ENCODE peak calls at places on chromosome 12, in seven cellular contexts. One of them, this sample, is unnamed.

GRCh38 chr12:69354561-69355187 is 4.9 kb upstream of the YEATS4 start:
- DNase-seq in esophagus muscularis mucosa: no peak
- DNase-seq in neural progenitor cell: peak; percentile 40
- DNase-seq in HepG2: peak; percentile 49
- DNase-seq in adrenal gland: no peak
- DNase-seq in IMR-90: no peak
- DNase-seq in effector memory CD4-positive, alpha-beta T cell: no peak
- DNase-seq in this sample: no peak

GRCh38 chr12:98418357-98419075 is 96.9 kb upstream of the TMPO start:
- DNase-seq in neural progenitor cell: peak; percentile 52
- DNase-seq in esophagus muscularis mucosa: peak; percentile 93
- DNase-seq in HepG2: no peak
- DNase-seq in adrenal gland: peak; percentile 91
- DNase-seq in effector memory CD4-positive, alpha-beta T cell: no peak
- DNase-seq in IMR-90: peak; percentile 93
- DNase-seq in this sample: no peak

GRCh38 chr12:64098709-64099354 is 123.3 kb downstream of the KICS2 start:
- DNase-seq in IMR-90: peak; percentile 84
- DNase-seq in neural progenitor cell: no peak
- DNase-seq in HepG2: no peak
- DNase-seq in adrenal gland: peak; percentile 53
- DNase-seq in esophagus muscularis mucosa: no peak
- DNase-seq in effector memory CD4-positive, alpha-beta T cell: no peak
- DNase-seq in this sample: no peak

GRCh38 chr12:32501835-32502333 is 102.5 kb downstream of the FGD4 start:
- DNase-seq in adrenal gland: peak; percentile 64
- DNase-seq in neural progenitor cell: peak; percentile 98
- DNase-seq in IMR-90: peak; percentile 81
- DNase-seq in effector memory CD4-positive, alpha-beta T cell: no peak
- DNase-seq in esophagus muscularis mucosa: no peak
- DNase-seq in HepG2: peak; percentile 95
- DNase-seq in this sample: no peak

GRCh38 chr12:52971701-52972329 is 22.9 kb downstream of the KRT18 start:
- DNase-seq in HepG2: peak; percentile 49
- DNase-seq in adrenal gland: no peak
- DNase-seq in neural progenitor cell: peak; percentile 47
- DNase-seq in esophagus muscularis mucosa: no peak
- DNase-seq in effector memory CD4-positive, alpha-beta T cell: no peak
- DNase-seq in IMR-90: peak; percentile 75
- DNase-seq in this sample: no peak

GRCh38 chr12:632102-632696 is 31.0 kb downstream of the NINJ2 start:
- DNase-seq in esophagus muscularis mucosa: no peak
- DNase-seq in HepG2: peak; percentile 93
- DNase-seq in neural progenitor cell: peak; percentile 77
- DNase-seq in IMR-90: peak; percentile 92
- DNase-seq in effector memory CD4-positive, alpha-beta T cell: no peak
- DNase-seq in adrenal gland: no peak
- DNase-seq in this sample: no peak

GRCh38 chr12:14239350-14239934 is 126.0 kb upstream of the ATF7IP start:
- DNase-seq in adrenal gland: peak; percentile 79
- DNase-seq in HepG2: peak; percentile 85
- DNase-seq in IMR-90: no peak
- DNase-seq in neural progenitor cell: no peak
- DNase-seq in esophagus muscularis mucosa: no peak
- DNase-seq in effector memory CD4-positive, alpha-beta T cell: no peak
- DNase-seq in this sample: no peak

GRCh38 chr12:19095869-19096480 is 33.6 kb upstream of the PLEKHA5 start:
- DNase-seq in HepG2: no peak
- DNase-seq in neural progenitor cell: no peak
- DNase-seq in adrenal gland: no peak
- DNase-seq in IMR-90: peak; percentile 17
- DNase-seq in esophagus muscularis mucosa: no peak
- DNase-seq in effector memory CD4-positive, alpha-beta T cell: no peak
- DNase-seq in this sample: no peak

GRCh38 chr12:41142376-41142775 is 45.7 kb upstream of the PDZRN4 start:
- DNase-seq in effector memory CD4-positive, alpha-beta T cell: no peak
- DNase-seq in neural progenitor cell: no peak
- DNase-seq in HepG2: no peak
- DNase-seq in adrenal gland: no peak
- DNase-seq in IMR-90: no peak
- DNase-seq in esophagus muscularis mucosa: no peak
- DNase-seq in this sample: no peak

GRCh38 chr12:132178801-132179401 is 34.6 kb downstream of the NOC4L start:
- DNase-seq in esophagus muscularis mucosa: no peak
- DNase-seq in effector memory CD4-positive, alpha-beta T cell: peak; percentile 20
- DNase-seq in HepG2: no peak
- DNase-seq in IMR-90: no peak
- DNase-seq in adrenal gland: no peak
- DNase-seq in neural progenitor cell: peak; percentile 31
- DNase-seq in this sample: peak; percentile 56

GRCh38 chr12:115810580-115810979 is 466.9 kb downstream of the MED13L start:
- DNase-seq in IMR-90: no peak
- DNase-seq in effector memory CD4-positive, alpha-beta T cell: no peak
- DNase-seq in neural progenitor cell: no peak
- DNase-seq in esophagus muscularis mucosa: no peak
- DNase-seq in adrenal gland: no peak
- DNase-seq in HepG2: no peak
- DNase-seq in this sample: no peak

DNA sequence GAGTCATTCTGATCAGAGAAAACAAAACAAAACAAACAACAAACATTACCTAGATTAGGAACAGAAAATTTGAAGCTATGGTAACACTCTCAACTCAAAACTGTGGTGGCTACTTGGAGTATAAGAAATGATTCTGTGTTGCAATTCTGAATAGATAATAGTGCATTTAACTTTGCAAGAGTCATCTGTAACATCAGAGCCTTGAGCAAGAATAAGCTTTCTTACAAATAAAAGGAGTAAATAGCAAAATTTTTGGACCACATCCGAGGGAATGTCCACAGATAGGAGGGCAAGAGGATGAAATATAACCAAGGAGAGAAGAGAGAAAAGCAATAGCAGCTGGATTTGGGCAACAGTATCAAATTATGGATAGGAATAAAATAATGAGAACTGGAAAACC is 1090.6 kb downstream of the SLC6A15 start:
- DNase-seq in IMR-90: no peak
- DNase-seq in neural progenitor cell: no peak
- DNase-seq in HepG2: no peak
- DNase-seq in effector memory CD4-positive, alpha-beta T cell: no peak
- DNase-seq in adrenal gland: no peak
- DNase-seq in esophagus muscularis mucosa: no peak
- DNase-seq in this sample: no peak
- H3K27ac ChIP-seq in IMR-90: no peak overlapping the region
- H3K27ac ChIP-seq in neural progenitor cell: no peak overlapping the region
- H3K27ac ChIP-seq in HepG2: no peak overlapping the region
- H3K27ac ChIP-seq in effector memory CD4-positive, alpha-beta T cell: no peak overlapping the region
- H3K27ac ChIP-seq in adrenal gland: no peak overlapping the region
- H3K27ac ChIP-seq in esophagus muscularis mucosa: no peak overlapping the region
- H3K27ac ChIP-seq in this sample: no peak overlapping the region

GRCh38 chr12:3117144-3117581 is 40.0 kb downstream of the TSPAN9 start:
- DNase-seq in esophagus muscularis mucosa: no peak
- DNase-seq in adrenal gland: no peak
- DNase-seq in neural progenitor cell: no peak
- DNase-seq in HepG2: no peak
- DNase-seq in effector memory CD4-positive, alpha-beta T cell: no peak
- DNase-seq in IMR-90: peak; percentile 78
- DNase-seq in this sample: no peak
- H3K4me3 ChIP-seq in esophagus muscularis mucosa: no peak overlapping the region
- H3K4me3 ChIP-seq in adrenal gland: no peak overlapping the region
- H3K4me3 ChIP-seq in neural progenitor cell: no peak overlapping the region
- H3K4me3 ChIP-seq in HepG2: no peak overlapping the region
- H3K4me3 ChIP-seq in effector memory CD4-positive, alpha-beta T cell: no peak overlapping the region
- H3K4me3 ChIP-seq in IMR-90: no peak overlapping the region
- H3K4me3 ChIP-seq in this sample: no peak overlapping the region

DNA sequence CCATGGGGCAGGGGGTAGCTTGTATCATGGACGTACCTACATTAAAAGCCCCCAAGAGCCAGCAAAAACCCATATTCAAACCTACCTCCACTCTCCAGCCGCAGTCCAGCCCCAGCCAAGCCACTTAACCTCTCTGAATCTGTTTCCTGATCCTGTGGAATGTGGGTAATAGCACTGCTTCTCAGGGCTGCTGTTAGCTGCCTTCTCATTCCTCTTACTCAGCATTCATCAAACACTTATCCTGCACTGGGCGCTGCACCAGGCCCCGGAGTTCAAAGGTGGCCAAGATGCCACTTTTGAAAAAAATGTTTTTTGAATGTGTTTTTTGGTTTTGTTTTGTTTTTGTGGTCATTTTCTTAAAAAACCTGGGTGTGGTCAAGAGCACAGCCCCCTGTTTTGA is 237.4 kb downstream of the CHST11 start:
- DNase-seq in IMR-90: no peak
- DNase-seq in neural progenitor cell: no peak
- DNase-seq in effector memory CD4-positive, alpha-beta T cell: no peak
- DNase-seq in HepG2: no peak
- DNase-seq in adrenal gland: no peak
- DNase-seq in esophagus muscularis mucosa: no peak
- DNase-seq in this sample: no peak
- H3K27ac ChIP-seq in IMR-90: no peak overlapping the region
- H3K27ac ChIP-seq in neural progenitor cell: no peak overlapping the region
- H3K27ac ChIP-seq in effector memory CD4-positive, alpha-beta T cell: no peak overlapping the region
- H3K27ac ChIP-seq in HepG2: no peak overlapping the region
- H3K27ac ChIP-seq in adrenal gland: no peak overlapping the region
- H3K27ac ChIP-seq in esophagus muscularis mucosa: no peak overlapping the region
- H3K27ac ChIP-seq in this sample: peak overlapping the region; percentile 48

DNA sequence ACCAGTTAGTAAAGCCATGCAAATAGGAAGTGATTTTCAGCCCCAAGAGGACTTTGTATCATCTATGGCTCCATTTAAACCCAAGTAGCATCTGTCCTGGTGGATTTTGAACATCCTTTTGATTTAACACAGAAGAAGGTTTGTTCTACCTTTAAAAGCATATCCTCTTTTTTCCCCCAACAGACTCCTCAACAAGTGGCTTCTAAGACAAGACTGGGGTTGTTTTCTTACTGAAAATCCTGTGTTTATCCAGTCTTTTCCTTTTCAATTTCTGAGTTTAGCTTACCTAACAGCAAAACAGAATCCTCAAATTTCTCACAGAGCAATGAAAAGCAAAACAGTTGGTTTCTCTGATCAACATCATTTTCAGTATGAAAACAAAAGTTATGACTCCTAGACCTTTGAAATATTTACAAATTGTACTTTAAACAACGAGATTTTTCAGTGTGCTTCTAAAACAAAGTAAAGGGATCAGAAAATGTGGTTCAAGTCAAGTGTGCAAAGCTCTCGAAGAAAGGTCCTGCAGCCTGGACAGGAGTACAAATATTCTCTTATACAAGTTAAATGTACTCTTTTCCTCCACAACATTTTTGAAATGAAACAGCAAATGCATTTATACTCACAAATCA is 2.8 kb downstream of the PHLDA1 start:
- DNase-seq in neural progenitor cell: no peak
- DNase-seq in effector memory CD4-positive, alpha-beta T cell: no peak
- DNase-seq in HepG2: peak; percentile 51
- DNase-seq in adrenal gland: no peak
- DNase-seq in esophagus muscularis mucosa: no peak
- DNase-seq in IMR-90: no peak
- DNase-seq in this sample: no peak
- H3K4me3 ChIP-seq in neural progenitor cell: no peak overlapping the region
- H3K4me3 ChIP-seq in effector memory CD4-positive, alpha-beta T cell: no peak overlapping the region
- H3K4me3 ChIP-seq in HepG2: peak overlapping the region; percentile 98
- H3K4me3 ChIP-seq in adrenal gland: no peak overlapping the region
- H3K4me3 ChIP-seq in esophagus muscularis mucosa: peak overlapping the region; percentile 68
- H3K4me3 ChIP-seq in IMR-90: peak overlapping the region; percentile 98
- H3K4me3 ChIP-seq in this sample: peak overlapping the region; percentile 84

GRCh38 chr12:1665366-1665765 is 25.5 kb upstream of the ADIPOR2 start:
- DNase-seq in IMR-90: no peak
- DNase-seq in effector memory CD4-positive, alpha-beta T cell: no peak
- DNase-seq in adrenal gland: no peak
- DNase-seq in HepG2: no peak
- DNase-seq in neural progenitor cell: no peak
- DNase-seq in esophagus muscularis mucosa: no peak
- DNase-seq in this sample: no peak

GRCh38 chr12:1663440-1664132 is 27.3 kb upstream of the ADIPOR2 start:
- DNase-seq in neural progenitor cell: no peak
- DNase-seq in effector memory CD4-positive, alpha-beta T cell: no peak
- DNase-seq in IMR-90: no peak
- DNase-seq in HepG2: no peak
- DNase-seq in adrenal gland: no peak
- DNase-seq in esophagus muscularis mucosa: no peak
- DNase-seq in this sample: no peak

GRCh38 chr12:1668833-1669543 is 21.9 kb upstream of the ADIPOR2 start:
- DNase-seq in neural progenitor cell: peak; percentile 38
- DNase-seq in adrenal gland: no peak
- DNase-seq in effector memory CD4-positive, alpha-beta T cell: no peak
- DNase-seq in IMR-90: no peak
- DNase-seq in esophagus muscularis mucosa: no peak
- DNase-seq in HepG2: peak; percentile 85
- DNase-seq in this sample: no peak

GRCh38 chr12:1666215-1666614 is 24.7 kb upstream of the ADIPOR2 start:
- DNase-seq in esophagus muscularis mucosa: no peak
- DNase-seq in IMR-90: no peak
- DNase-seq in neural progenitor cell: no peak
- DNase-seq in HepG2: peak; percentile 78
- DNase-seq in effector memory CD4-positive, alpha-beta T cell: no peak
- DNase-seq in adrenal gland: no peak
- DNase-seq in this sample: no peak

DNA sequence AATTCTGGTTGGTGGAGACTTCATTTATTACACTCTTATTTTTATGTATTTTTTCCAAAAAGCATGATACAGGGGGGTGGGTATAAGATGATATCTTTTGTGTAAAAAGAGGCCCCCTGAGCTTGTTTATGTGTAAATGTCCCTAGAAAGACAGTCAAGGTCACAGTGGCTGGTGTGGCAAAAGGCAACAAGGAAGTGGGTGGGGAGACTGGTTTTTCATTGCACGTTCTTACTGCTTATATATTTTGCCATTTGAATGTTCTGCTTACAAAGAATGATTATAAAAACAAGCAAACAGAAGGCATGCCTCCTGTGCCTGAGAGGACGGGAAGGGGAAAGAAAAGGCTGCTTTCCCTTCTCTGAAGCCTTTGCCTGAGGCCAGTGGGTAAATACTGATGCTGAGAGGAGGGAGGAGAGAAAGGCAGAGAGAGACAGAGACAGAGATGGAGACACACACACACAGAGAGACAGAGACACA is 24.1 kb upstream of the ADIPOR2 start:
- DNase-seq in HepG2: peak; percentile 81
- DNase-seq in adrenal gland: no peak
- DNase-seq in IMR-90: no peak
- DNase-seq in effector memory CD4-positive, alpha-beta T cell: no peak
- DNase-seq in neural progenitor cell: no peak
- DNase-seq in esophagus muscularis mucosa: no peak
- DNase-seq in this sample: peak; percentile 66
- H3K27ac ChIP-seq in HepG2: peak overlapping the region; percentile 70
- H3K27ac ChIP-seq in adrenal gland: no peak overlapping the region
- H3K27ac ChIP-seq in IMR-90: peak overlapping the region; percentile 49
- H3K27ac ChIP-seq in effector memory CD4-positive, alpha-beta T cell: no peak overlapping the region
- H3K27ac ChIP-seq in neural progenitor cell: no peak overlapping the region
- H3K27ac ChIP-seq in esophagus muscularis mucosa: peak overlapping the region; percentile 11
- H3K27ac ChIP-seq in this sample: no peak overlapping the region

DNA sequence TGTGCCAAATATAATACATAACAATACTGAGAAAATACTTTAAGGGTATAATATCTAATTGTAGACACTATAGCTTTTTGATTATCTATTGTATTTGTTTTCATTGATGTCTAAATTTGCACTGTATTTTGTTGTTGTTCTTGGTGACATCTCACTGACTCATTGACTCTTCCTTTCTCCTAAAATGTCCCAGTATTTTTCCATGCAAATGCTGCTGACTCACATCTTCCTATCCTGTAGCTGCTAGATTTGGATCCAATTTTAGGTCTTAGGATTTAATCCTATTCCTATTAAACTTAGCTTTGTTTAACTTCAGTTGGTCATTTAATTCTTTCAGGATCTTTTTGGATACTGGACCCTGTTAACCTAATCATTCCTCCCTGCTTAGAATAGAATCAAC is 148.5 kb downstream of the TMTC2 start:
- DNase-seq in IMR-90: peak; percentile 29
- DNase-seq in HepG2: no peak
- DNase-seq in effector memory CD4-positive, alpha-beta T cell: no peak
- DNase-seq in esophagus muscularis mucosa: no peak
- DNase-seq in neural progenitor cell: no peak
- DNase-seq in adrenal gland: peak; percentile 23
- DNase-seq in this sample: no peak
- H3K4me3 ChIP-seq in IMR-90: no peak overlapping the region
- H3K4me3 ChIP-seq in HepG2: no peak overlapping the region
- H3K4me3 ChIP-seq in effector memory CD4-positive, alpha-beta T cell: no peak overlapping the region
- H3K4me3 ChIP-seq in esophagus muscularis mucosa: no peak overlapping the region
- H3K4me3 ChIP-seq in neural progenitor cell: no peak overlapping the region
- H3K4me3 ChIP-seq in adrenal gland: no peak overlapping the region
- H3K4me3 ChIP-seq in this sample: no peak overlapping the region